ENCODE peak calls at places on chromosomes 3 and 15, in four cellular contexts. D is activated CD8-positive, alpha-beta T cell treated with anti-CD3 and anti-CD28 coated beads, Interleukin-2, amount 10 ng/mL, durations not matched to agents 7 days and 5 days; M is spleen; L is T-helper 9 cell. R is an unnamed sample.

GRCh38 chr3:195407511-195408409 is 35.1 kb downstream of the ACAP2 start:
- DNase-seq in D (no peak), M (no peak), L (no peak), R (no peak)

GRCh38 chr3:72924055-72924454 is 36.2 kb downstream of the GXYLT2 start:
- DNase-seq in D (no peak), M (no peak), L (no peak), R (no peak)

GRCh38 chr3:60610441-60611112 is 640.7 kb downstream of the FHIT start:
- DNase-seq in D (no peak), M (no peak), L (no peak), R (no peak)

GRCh38 chr3:49377483-49377882 is 19.3 kb upstream of the GPX1 start:
- DNase-seq in D (peak), M (no peak), L (no peak), R (no peak)

GRCh38 chr3:113231391-113231790 is 20.0 kb downstream of the BOC start:
- DNase-seq in D (no peak), M (no peak), L (no peak), R (no peak)

GRCh38 chr15:79505956-79506355 is 73.8 kb downstream of the MINAR1 start:
- DNase-seq in D (no peak), M (no peak), L (no peak), R (no peak)

GRCh38 chr15:31824009-31824408 is 206.3 kb upstream of the CHRNA7 start:
- DNase-seq in D (no peak), M (no peak), L (no peak), R (no peak)

GRCh38 chr3:197242784-197243432 is 55.5 kb downstream of the DLG1 start:
- DNase-seq in D (no peak), M (no peak), L (no peak), R (no peak)

GRCh38 chr3:45035441-45036301 is 9.6 kb downstream of the CLEC3B start:
- DNase-seq in D (peak), M (peak), L (no peak), R (no peak)

GRCh38 chr3:101381809-101382208 is 61.4 kb upstream of the IMPG2 start:
- DNase-seq in D (no peak), M (no peak), L (no peak), R (peak)

R was measured in HFF-Myc.